ENCODE peak calls at places on chromosome 18, in nine cellular contexts. Z, X, P, T, W, G, E, Q and M are unnamed samples.

GRCh38 chr18:26868968-26869586 is 3.6 kb upstream of the AQP4 start:
- DNase-seq in T (no peak), P (no peak), Q (no peak), E (no peak), Z (no peak), W (no peak), X (no peak), G (no peak), M (no peak)

GRCh38 chr18:43277164-43277600 is at the start of gene SYT4:
- DNase-seq in T (no peak), P (no peak), Z (peak; percentile 77), G (peak; percentile 94), W (peak; percentile 13), Q (peak; percentile 40), E (peak; percentile 7), X (peak; percentile 56), M (no peak)

GRCh38 chr18:53698907-53699306 is 525.6 kb downstream of the MBD2 start:
- DNase-seq in Z (peak; percentile 33), W (no peak), G (peak; percentile 73), E (peak; percentile 60), P (no peak), Q (peak; percentile 53), T (peak; percentile 0), X (no peak), M (peak; percentile 46)

GRCh38 chr18:79333046-79333445 is 62.7 kb upstream of the NFATC1 start:
- DNase-seq in W (no peak), G (no peak), T (no peak), Z (no peak), Q (no peak), E (no peak), P (no peak), X (no peak), M (no peak)

GRCh38 chr18:79452190-79452990 is 56.7 kb downstream of the NFATC1 start:
- DNase-seq in G (no peak), E (no peak), Z (no peak), Q (no peak), W (no peak), T (no peak), X (no peak), P (no peak), M (no peak)

GRCh38 chr18:731185-731584 is 18.8 kb upstream of the ENOSF1 start:
- DNase-seq in Z (no peak), T (no peak), Q (no peak), X (no peak), G (no peak), E (no peak), P (no peak), W (no peak), M (no peak)

GRCh38 chr18:43589611-43590151 is 312.4 kb upstream of the SYT4 start:
- DNase-seq in T (no peak), E (no peak), P (no peak), X (peak; percentile 30), Q (no peak), Z (no peak), G (no peak), W (no peak), M (no peak)

GRCh38 chr18:8450013-8450412 is 159.2 kb upstream of the RAB12 start:
- DNase-seq in P (no peak), G (peak; percentile 85), W (no peak), X (no peak), Q (no peak), T (no peak), Z (no peak), E (peak; percentile 18), M (no peak)

GRCh38 chr18:21997207-21998143 is 171.9 kb upstream of the GATA6 start:
- DNase-seq in P (no peak), X (no peak), E (peak; percentile 50), Q (peak; percentile 53), W (no peak), T (peak; percentile 49), G (peak; percentile 67), Z (no peak), M (peak; percentile 33)

GRCh38 chr18:36066001-36066400 is 1.4 kb downstream of the RPRD1A start:
- DNase-seq in Q (no peak), X (no peak), G (no peak), Z (no peak), T (no peak), E (peak; percentile 6), W (no peak), P (no peak), M (no peak)

GRCh38 chr18:832085-832681 is 20.1 kb upstream of the YES1 start:
- DNase-seq in T (no peak), P (peak; percentile 84), Q (no peak), G (peak; percentile 93), W (peak; percentile 22), Z (no peak), E (no peak), X (peak; percentile 64), M (peak; percentile 77)

GRCh38 chr18:67731853-67732252 is 215.3 kb upstream of the DSEL start:
- DNase-seq in E (peak; percentile 66), Z (no peak), W (no peak), P (no peak), Q (no peak), T (no peak), X (no peak), G (no peak), M (no peak)

GRCh38 chr18:67726882-67727281 is 210.4 kb upstream of the DSEL start:
- DNase-seq in E (no peak), W (no peak), Q (no peak), P (no peak), X (no peak), Z (no peak), G (no peak), T (no peak), M (no peak)

GRCh38 chr18:67733094-67733493 is 216.6 kb upstream of the DSEL start:
- DNase-seq in X (no peak), Q (no peak), Z (no peak), W (no peak), G (no peak), T (no peak), E (peak; percentile 66), P (no peak), M (no peak)

GRCh38 chr18:67728364-67728763 is 211.8 kb upstream of the DSEL start:
- DNase-seq in W (no peak), E (peak; percentile 59), Z (no peak), G (no peak), P (no peak), T (no peak), Q (no peak), X (no peak), M (no peak)

DNA sequence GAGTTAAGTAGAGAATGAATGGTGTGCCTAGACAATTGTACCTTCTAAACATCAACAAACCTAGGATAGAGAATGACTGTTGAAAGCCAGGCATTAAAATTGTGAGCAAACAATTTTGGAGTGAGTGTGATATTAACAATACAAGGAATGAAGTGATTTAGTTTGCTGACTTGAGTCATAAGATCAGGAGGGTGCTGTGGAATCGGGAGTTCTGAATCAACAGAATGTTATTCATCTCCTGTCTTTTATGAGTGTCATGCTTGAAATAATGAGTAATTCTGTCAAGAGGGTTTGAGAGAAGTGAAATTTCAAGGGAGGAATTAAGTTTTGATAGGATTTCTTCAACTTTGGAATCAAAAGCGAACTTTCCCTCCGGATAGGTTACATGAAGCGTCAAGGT is 214.4 kb upstream of the DSEL start:
- DNase-seq in X (no peak), W (no peak), Q (no peak), E (peak; percentile 94), T (no peak), G (no peak), Z (no peak), P (no peak), M (no peak)
- H3K27ac ChIP-seq in X (no peak overlapping the region), W (no peak overlapping the region), Q (peak overlapping the region; percentile 59), E (peak overlapping the region; percentile 94), T (no peak overlapping the region), G (no peak overlapping the region), Z (no peak overlapping the region), P (no peak overlapping the region), M (no peak overlapping the region)

DNA sequence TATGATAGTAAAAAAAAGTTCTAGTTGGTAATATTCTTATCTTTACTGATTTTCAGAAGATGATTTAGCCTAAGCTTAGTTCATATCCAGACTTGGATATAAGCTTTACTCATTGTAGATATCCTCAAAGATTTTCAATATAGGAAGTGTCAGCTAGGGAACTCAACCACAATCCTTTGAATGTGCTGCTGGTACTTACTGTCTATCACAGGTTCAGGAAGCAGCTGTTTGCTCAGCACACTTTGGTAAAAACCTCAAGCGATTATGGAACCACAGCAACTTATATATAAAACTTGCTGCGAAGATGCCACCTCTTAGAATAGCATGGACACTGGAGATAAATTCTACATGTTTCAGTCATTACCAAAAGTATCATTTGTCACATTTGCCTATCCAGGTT is 60.1 kb upstream of the TNFRSF11A start:
- DNase-seq in E (no peak), Z (no peak), Q (no peak), P (no peak), W (no peak), G (no peak), X (no peak), T (no peak), M (no peak)
- TF ChIP-seq CTCF in E (no peak), Z (no peak), Q (no peak), P (no peak), W (no peak), G (no peak), X (no peak), T (no peak), M (no peak)

DNA sequence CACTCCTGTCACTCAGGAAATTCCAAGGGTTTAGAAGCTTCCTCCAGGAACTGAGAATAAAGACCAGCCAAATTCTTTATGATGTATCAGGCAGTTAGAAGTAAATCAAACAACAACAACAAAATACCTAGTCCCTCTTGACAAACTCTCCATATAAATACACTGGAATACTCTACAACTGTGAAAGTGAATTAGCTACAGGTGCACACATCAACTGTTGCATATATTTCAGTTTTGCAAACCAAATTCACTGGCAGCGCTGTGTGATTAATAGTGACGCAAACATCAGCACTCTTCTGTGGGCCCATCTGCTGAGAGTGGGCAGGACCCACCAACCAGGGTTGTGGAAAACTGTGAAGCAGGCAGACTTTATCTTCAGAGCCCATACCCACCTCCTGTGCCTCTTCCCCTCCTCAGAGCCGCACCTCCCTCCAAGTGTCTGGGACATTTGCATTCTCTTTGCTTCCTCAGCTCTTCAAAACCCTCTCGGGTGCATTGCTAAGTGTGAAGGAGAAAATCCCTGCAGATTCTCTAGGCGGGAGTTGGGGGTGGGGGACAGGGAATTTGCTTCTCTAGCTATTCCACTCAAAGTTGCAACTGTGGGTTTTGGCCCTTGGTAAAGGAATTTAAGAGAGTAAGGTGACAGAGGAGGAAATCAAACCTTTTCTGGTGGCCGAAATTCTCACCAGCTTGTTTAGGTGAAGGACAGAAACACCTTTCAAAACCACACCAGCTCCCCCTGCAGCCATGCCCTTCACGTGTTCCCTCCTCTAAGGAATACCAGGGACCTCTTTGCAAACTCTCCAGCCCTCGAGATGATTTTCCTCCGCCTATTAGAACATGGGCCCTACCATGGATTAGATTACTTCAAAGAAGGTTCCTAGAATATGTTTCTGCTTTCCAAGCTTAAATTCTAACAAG is 119.3 kb downstream of the MRO start:
- DNase-seq in Z (no peak), W (no peak), Q (no peak), T (no peak), E (no peak), G (peak; percentile 67), X (no peak), P (no peak), M (no peak)
- H3K27ac ChIP-seq in Z (no peak overlapping the region), W (no peak overlapping the region), Q (no peak overlapping the region), T (no peak overlapping the region), E (no peak overlapping the region), G (no peak overlapping the region), X (no peak overlapping the region), P (no peak overlapping the region), M (no peak overlapping the region)

DNA sequence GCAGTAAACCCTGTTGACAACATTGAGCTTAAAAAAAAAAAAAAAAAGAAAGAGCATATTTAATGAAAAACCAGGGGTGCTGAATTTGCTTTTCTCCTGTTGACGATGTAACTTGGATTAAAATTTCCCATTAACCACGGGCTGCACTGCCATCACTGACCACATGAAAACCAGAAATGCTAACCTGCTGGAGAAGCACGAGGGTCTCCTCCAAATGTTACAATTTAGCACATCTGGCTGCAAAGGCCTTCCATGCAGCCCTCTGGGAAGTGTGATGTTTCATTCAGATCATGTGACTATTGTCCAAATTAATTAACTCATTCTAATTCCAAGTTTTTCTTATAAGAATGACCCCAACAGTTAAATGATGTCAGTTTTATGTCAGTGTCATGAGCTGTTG is 26.9 kb upstream of the SERPINB12 start:
- DNase-seq in Z (no peak), W (no peak), P (no peak), E (no peak), Q (no peak), G (no peak), X (no peak), T (no peak), M (no peak)
- TF ChIP-seq CTCF in Z (no peak), W (no peak), P (no peak), E (peak; percentile 28), Q (peak; percentile 40), G (peak; percentile 61), X (no peak), T (peak; percentile 21), M (no peak)